ENCODE peak calls at places on chromosomes 13 and 19, in four cellular contexts. One of them, this sample, is unnamed.
A peak's percentile ranks its signal among the peaks of the same experiment; 100 is the strongest.

GRCh38 chr13:66888698-66889097 is 341.4 kb downstream of the PCDH9 start:
- DNase-seq in pancreas: no peak
- DNase-seq in suprapubic skin: no peak
- DNase-seq in A673: no peak
- DNase-seq in this sample: no peak

GRCh38 chr13:21338156-21338555 is 120.9 kb downstream of the ZDHHC20 start:
- DNase-seq in pancreas: no peak
- DNase-seq in suprapubic skin: no peak
- DNase-seq in A673: no peak
- DNase-seq in this sample: no peak

GRCh38 chr13:21673592-21674270 is 2.9 kb downstream of the FGF9 start:
- DNase-seq in pancreas: peak; percentile 57
- DNase-seq in suprapubic skin: no peak
- DNase-seq in A673: peak; percentile 62
- DNase-seq in this sample: no peak

GRCh38 chr13:77697208-77698103 is at the start of gene SLAIN1:
- DNase-seq in pancreas: peak; percentile 91
- DNase-seq in suprapubic skin: peak; percentile 81
- DNase-seq in A673: peak; percentile 95
- DNase-seq in this sample: peak; percentile 79

GRCh38 chr13:50731400-50731799 is 112.1 kb downstream of the DLEU7 start:
- DNase-seq in pancreas: no peak
- DNase-seq in suprapubic skin: no peak
- DNase-seq in A673: no peak
- DNase-seq in this sample: no peak

GRCh38 chr19:23118400-23118799 is 1.6 kb downstream of the ZNF730 start:
- DNase-seq in pancreas: no peak
- DNase-seq in suprapubic skin: no peak
- DNase-seq in A673: no peak
- DNase-seq in this sample: no peak

GRCh38 chr13:89930861-89931260 is 1416.6 kb upstream of the MIR17HG start:
- DNase-seq in pancreas: no peak
- DNase-seq in suprapubic skin: no peak
- DNase-seq in A673: no peak
- DNase-seq in this sample: no peak

GRCh38 chr19:35913589-35913988 is 5.5 kb upstream of the TYROBP start:
- DNase-seq in pancreas: no peak
- DNase-seq in suprapubic skin: no peak
- DNase-seq in A673: no peak
- DNase-seq in this sample: no peak

GRCh38 chr13:113502686-113503085 is 12.2 kb upstream of the DCUN1D2 start:
- DNase-seq in pancreas: no peak
- DNase-seq in suprapubic skin: no peak
- DNase-seq in A673: no peak
- DNase-seq in this sample: no peak

GRCh38 chr13:23901365-23901764 is 4.1 kb upstream of the C1QTNF9B start:
- DNase-seq in pancreas: no peak
- DNase-seq in suprapubic skin: no peak
- DNase-seq in A673: no peak
- DNase-seq in this sample: no peak

GRCh38 chr13:77053192-77053591 is 26.2 kb upstream of the FBXL3 start:
- DNase-seq in pancreas: no peak
- DNase-seq in suprapubic skin: no peak
- DNase-seq in A673: no peak
- DNase-seq in this sample: no peak

GRCh38 chr19:18741566-18742121 is 49.5 kb downstream of the COMP start:
- DNase-seq in pancreas: peak; percentile 91
- DNase-seq in suprapubic skin: no peak
- DNase-seq in A673: no peak
- DNase-seq in this sample: no peak

GRCh38 chr19:17766543-17767131 is 15.4 kb downstream of the FCHO1 start:
- DNase-seq in pancreas: peak; percentile 88
- DNase-seq in suprapubic skin: peak; percentile 78
- DNase-seq in A673: peak; percentile 92
- DNase-seq in this sample: no peak

GRCh38 chr13:46385946-46386345 is 1.1 kb downstream of the RUBCNL start:
- DNase-seq in pancreas: no peak
- DNase-seq in suprapubic skin: no peak
- DNase-seq in A673: no peak
- DNase-seq in this sample: no peak

GRCh38 chr19:55244004-55244680 is 14.7 kb downstream of the PPP6R1 start:
- DNase-seq in pancreas: peak; percentile 5
- DNase-seq in suprapubic skin: no peak
- DNase-seq in A673: no peak
- DNase-seq in this sample: no peak

GRCh38 chr13:42495751-42496150 is 78.2 kb upstream of the TNFSF11 start:
- DNase-seq in pancreas: no peak
- DNase-seq in suprapubic skin: no peak
- DNase-seq in A673: no peak
- DNase-seq in this sample: no peak

GRCh38 chr19:43765109-43765876 is 10.5 kb upstream of the SMG9 start:
- DNase-seq in pancreas: no peak
- DNase-seq in suprapubic skin: no peak
- DNase-seq in A673: peak; percentile 22
- DNase-seq in this sample: peak; percentile 71

GRCh38 chr19:28585796-28586195 is 627.2 kb downstream of the UQCRFS1 start:
- DNase-seq in pancreas: no peak
- DNase-seq in suprapubic skin: no peak
- DNase-seq in A673: no peak
- DNase-seq in this sample: no peak

GRCh38 chr13:80690208-80690607 is 349.3 kb upstream of the SPRY2 start:
- DNase-seq in pancreas: no peak
- DNase-seq in suprapubic skin: no peak
- DNase-seq in A673: no peak
- DNase-seq in this sample: no peak

GRCh38 chr13:109336730-109337129 is 449.7 kb downstream of the IRS2 start:
- DNase-seq in pancreas: no peak
- DNase-seq in suprapubic skin: no peak
- DNase-seq in A673: no peak
- DNase-seq in this sample: no peak

GRCh38 chr19:37221136-37221535 is 3.1 kb downstream of the ZNF383 start:
- DNase-seq in pancreas: no peak
- DNase-seq in suprapubic skin: no peak
- DNase-seq in A673: no peak
- DNase-seq in this sample: no peak

GRCh38 chr19:10513223-10513622 is 4.0 kb downstream of the S1PR5 start:
- DNase-seq in pancreas: no peak
- DNase-seq in suprapubic skin: no peak
- DNase-seq in A673: no peak
- DNase-seq in this sample: no peak

GRCh38 chr19:35122687-35123551 is 7.3 kb downstream of the FXYD3 start:
- DNase-seq in pancreas: no peak
- DNase-seq in suprapubic skin: no peak
- DNase-seq in A673: no peak
- DNase-seq in this sample: no peak

GRCh38 chr19:10603873-10604459 is 16.9 kb upstream of the AP1M2 start:
- DNase-seq in pancreas: no peak
- DNase-seq in suprapubic skin: no peak
- DNase-seq in A673: no peak
- DNase-seq in this sample: peak; percentile 56

GRCh38 chr13:113537909-113538688 is 46.5 kb upstream of the TFDP1 start:
- DNase-seq in pancreas: no peak
- DNase-seq in suprapubic skin: no peak
- DNase-seq in A673: no peak
- DNase-seq in this sample: no peak

GRCh38 chr13:20609145-20609544 is 42.2 kb downstream of the IFT88 start:
- DNase-seq in pancreas: no peak
- DNase-seq in suprapubic skin: no peak
- DNase-seq in A673: no peak
- DNase-seq in this sample: no peak

GRCh38 chr13:20002766-20003165 is 44.2 kb downstream of the ZMYM2 start:
- DNase-seq in pancreas: no peak
- DNase-seq in suprapubic skin: no peak
- DNase-seq in A673: no peak
- DNase-seq in this sample: no peak

GRCh38 chr19:19276386-19276785 is 3.3 kb upstream of the TM6SF2 start:
- DNase-seq in pancreas: no peak
- DNase-seq in suprapubic skin: no peak
- DNase-seq in A673: no peak
- DNase-seq in this sample: no peak

DNA sequence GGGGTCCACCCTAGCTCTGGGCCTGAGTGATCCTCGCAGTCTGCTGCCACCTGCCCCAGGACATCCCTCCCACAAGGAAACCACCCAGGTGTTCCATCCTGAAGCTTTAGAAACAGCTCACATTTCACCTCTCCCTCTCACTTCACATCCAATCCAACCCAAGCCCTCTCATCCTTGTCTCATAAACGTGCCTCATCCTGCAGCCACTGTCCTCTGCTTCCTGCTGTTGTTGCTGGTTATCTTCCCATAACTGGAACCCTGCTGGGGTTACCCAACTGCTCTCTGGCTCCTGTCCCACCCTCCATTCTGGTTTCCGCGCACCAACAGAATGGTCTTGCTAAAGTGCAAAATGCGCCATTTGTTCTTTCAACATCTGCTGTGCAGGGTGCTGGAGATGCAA is 59.7 kb upstream of the MTIF3 start:
- DNase-seq in pancreas: no peak
- DNase-seq in suprapubic skin: no peak
- DNase-seq in A673: no peak
- DNase-seq in this sample: no peak
- H3K4me3 ChIP-seq in pancreas: no peak overlapping the region
- H3K4me3 ChIP-seq in suprapubic skin: no peak overlapping the region
- H3K4me3 ChIP-seq in A673: no peak overlapping the region
- H3K4me3 ChIP-seq in this sample: no peak overlapping the region

GRCh38 chr13:48405865-48406264 is 7.0 kb downstream of the LPAR6 start:
- DNase-seq in pancreas: no peak
- DNase-seq in suprapubic skin: no peak
- DNase-seq in A673: no peak
- DNase-seq in this sample: no peak
- H3K4me1 ChIP-seq in pancreas: peaks cover 4% of the 10 kb centered on the region
- H3K4me1 ChIP-seq in suprapubic skin: peaks cover 72% of the 10 kb centered on the region
- H3K4me1 ChIP-seq in A673: peaks cover 21% of the 10 kb centered on the region
- H3K4me1 ChIP-seq in this sample: peaks cover 32% of the 10 kb centered on the region

GRCh38 chr19:14529254-14530004 is at the start of gene TECR:
- DNase-seq in pancreas: peak; percentile 100
- DNase-seq in suprapubic skin: peak; percentile 100
- DNase-seq in A673: peak; percentile 100
- DNase-seq in this sample: peak; percentile 100

GRCh38 chr19:14530005-14530348 is 583 bp downstream of the TECR start:
- DNase-seq in pancreas: no peak
- DNase-seq in suprapubic skin: peak; percentile 87
- DNase-seq in A673: no peak
- DNase-seq in this sample: peak; percentile 62

GRCh38 chr19:14530505-14530904 is 1.1 kb downstream of the TECR start:
- DNase-seq in pancreas: no peak
- DNase-seq in suprapubic skin: no peak
- DNase-seq in A673: no peak
- DNase-seq in this sample: no peak

GRCh38 chr19:14536926-14537692 is 7.7 kb downstream of the TECR start:
- DNase-seq in pancreas: peak; percentile 89
- DNase-seq in suprapubic skin: peak; percentile 85
- DNase-seq in A673: peak; percentile 75
- DNase-seq in this sample: no peak

DNA sequence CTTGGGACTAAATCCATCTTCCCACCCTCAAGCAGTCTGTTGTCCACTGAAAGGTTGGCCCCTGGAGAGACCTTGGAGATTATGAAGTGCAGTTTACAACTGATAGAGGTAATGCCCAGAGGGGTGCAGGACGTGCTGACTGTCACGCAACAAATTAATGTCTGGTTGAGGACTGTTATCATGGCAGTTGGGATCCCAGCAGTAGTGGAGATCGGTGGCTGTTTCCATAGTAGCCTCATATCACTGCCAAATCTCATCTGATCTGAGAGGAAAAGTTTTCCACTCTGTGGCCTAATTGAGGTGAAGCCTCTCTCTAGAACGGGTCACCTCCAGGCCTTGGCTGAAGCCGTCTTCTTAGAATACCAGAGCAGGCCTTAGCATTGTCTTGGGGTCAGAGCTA is 4.1 kb downstream of the TECR start:
- DNase-seq in pancreas: no peak
- DNase-seq in suprapubic skin: no peak
- DNase-seq in A673: no peak
- DNase-seq in this sample: no peak
- TF ChIP-seq CTCF in pancreas: no peak
- TF ChIP-seq CTCF in suprapubic skin: no peak
- TF ChIP-seq CTCF in A673: no peak
- TF ChIP-seq CTCF in this sample: no peak

DNA sequence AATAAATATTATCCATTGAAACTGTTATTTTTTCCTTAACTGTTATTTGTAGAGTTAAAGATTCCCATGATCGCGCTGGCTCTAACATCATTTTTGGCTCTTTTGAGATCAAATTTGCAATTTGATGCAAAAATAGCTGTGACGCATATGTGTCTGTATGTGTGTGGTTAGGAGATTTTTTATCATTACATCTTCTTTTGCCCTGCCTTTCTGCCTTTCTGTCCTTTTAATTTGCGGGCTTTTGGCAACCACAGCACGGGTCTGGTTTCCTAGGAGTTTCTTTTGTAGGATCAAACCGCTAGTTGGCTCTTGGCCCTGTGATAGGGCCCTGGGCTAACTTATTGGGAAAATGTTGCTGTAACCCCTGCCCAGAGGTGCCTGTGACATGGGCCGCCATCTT is 37.3 kb upstream of the ALOX5AP start:
- DNase-seq in pancreas: no peak
- DNase-seq in suprapubic skin: no peak
- DNase-seq in A673: no peak
- DNase-seq in this sample: no peak
- H3K4me3 ChIP-seq in pancreas: no peak overlapping the region
- H3K4me3 ChIP-seq in suprapubic skin: peak overlapping the region; percentile 12
- H3K4me3 ChIP-seq in A673: no peak overlapping the region
- H3K4me3 ChIP-seq in this sample: no peak overlapping the region

This sample was measured in CD8-positive, alpha-beta T cell.